ENCODE peak calls at places on chromosomes 1 and 21, in seven cellular contexts. Z is tibial nerve; G is globus pallidus; Q is stimulated activated CD4-positive, alpha-beta T cell treated with anti-CD3 and anti-CD28 coated beads, TNF-alpha, amount 100 ng/mL, for 48 hours; F is neural crest cell; M is fibroblast of the conjunctiva; L is hippocampal formation. W is an unnamed sample.

GRCh38 chr1:197464039-197464438 is 196.0 kb downstream of the CRB1 start:
- DNase-seq in Z (peak), G (peak), Q (no peak), F (no peak), M (peak), L (peak), W (no peak)

GRCh38 chr1:193539731-193540459 is 353.5 kb upstream of the B3GALT2 start:
- DNase-seq in Z (no peak), G (no peak), Q (no peak), F (no peak), M (no peak), L (no peak), W (no peak)

GRCh38 chr1:201945157-201945556 is 1.2 kb downstream of the LMOD1 start:
- DNase-seq in Z (no peak), G (no peak), Q (no peak), F (no peak), M (no peak), L (no peak), W (no peak)

GRCh38 chr21:46394819-46395152 is 63.9 kb upstream of the DIP2A start:
- DNase-seq in Z (no peak), G (no peak), Q (no peak), F (no peak), M (no peak), L (no peak), W (no peak)

GRCh38 chr21:41396452-41397107 is 29.5 kb upstream of the MX1 start:
- DNase-seq in Z (no peak), G (peak), Q (no peak), F (no peak), M (no peak), L (peak), W (no peak)

GRCh38 chr1:14304381-14304865 is 294.1 kb upstream of the KAZN start:
- DNase-seq in Z (peak), G (no peak), Q (no peak), F (no peak), M (peak), L (no peak), W (no peak)

GRCh38 chr1:77371396-77371795 is 89.6 kb downstream of the AK5 start:
- DNase-seq in Z (no peak), G (no peak), Q (no peak), F (no peak), M (no peak), L (no peak), W (no peak)

GRCh38 chr1:170586321-170586855 is 54.4 kb downstream of the GORAB start:
- DNase-seq in Z (peak), G (no peak), Q (no peak), F (no peak), M (peak), L (no peak), W (no peak)

GRCh38 chr1:9670085-9670484 is 18.6 kb downstream of the PIK3CD start:
- DNase-seq in Z (no peak), G (no peak), Q (no peak), F (no peak), M (no peak), L (no peak), W (no peak)

GRCh38 chr1:198232407-198232806 is 75.6 kb downstream of the NEK7 start:
- DNase-seq in Z (no peak), G (no peak), Q (no peak), F (no peak), M (no peak), L (no peak), W (no peak)

GRCh38 chr1:41241748-41242644 is at the start of gene SCMH1:
- DNase-seq in Z (peak), G (peak), Q (peak), F (peak), M (no peak), L (peak), W (peak)

GRCh38 chr1:157993179-157994080 is at the start of gene KIRREL1:
- DNase-seq in Z (peak), G (no peak), Q (no peak), F (peak), M (no peak), L (peak), W (peak)

GRCh38 chr1:203537806-203538464 is 44.0 kb downstream of the OPTC start:
- DNase-seq in Z (no peak), G (no peak), Q (no peak), F (no peak), M (no peak), L (no peak), W (no peak)

GRCh38 chr1:203135636-203136305 is 8.2 kb downstream of the ADORA1 start:
- DNase-seq in Z (no peak), G (no peak), Q (no peak), F (no peak), M (no peak), L (no peak), W (no peak)

GRCh38 chr1:205963352-205963751 is 20.1 kb upstream of the SLC26A9 start:
- DNase-seq in Z (no peak), G (no peak), Q (no peak), F (no peak), M (no peak), L (no peak), W (no peak)